ENCODE peak calls at places on chromosomes 12 and 14, in eight cellular contexts. F is HFFc6, C is IMR-90, W is left ventricle myocardium inferior, G is RWPE1, B is GM06990, Y is cardiac fibroblast, N is activated B cell treated with CpG ODN at 0.5 μM for 24 hours. H is an unnamed sample.

GRCh38 chr12:13223941-13224340 is 27.4 kb downstream of the EMP1 start:
- DNase-seq in F (no peak), C (peak; percentile 52), W (no peak), G (no peak), B (no peak), Y (peak; percentile 60), N (no peak), H (no peak)

GRCh38 chr14:33986804-33987203 is 35.9 kb upstream of the EGLN3 start:
- DNase-seq in F (peak; percentile 68), C (peak; percentile 84), W (no peak), G (peak; percentile 73), B (no peak), Y (peak; percentile 64), N (no peak), H (peak; percentile 91)

GRCh38 chr14:104101651-104102281 is 16.3 kb downstream of the ASPG start:
- DNase-seq in F (no peak), C (no peak), W (peak; percentile 4), G (no peak), B (no peak), Y (no peak), N (no peak), H (no peak)

GRCh38 chr14:103194256-103195045 is 71.2 kb downstream of the TNFAIP2 start:
- DNase-seq in F (peak; percentile 32), C (peak; percentile 66), W (no peak), G (peak; percentile 26), B (no peak), Y (peak; percentile 79), N (no peak), H (peak; percentile 75)

GRCh38 chr12:22254450-22254849 is 80.1 kb downstream of the ST8SIA1 start:
- DNase-seq in F (no peak), C (no peak), W (no peak), G (no peak), B (no peak), Y (no peak), N (no peak), H (no peak)

GRCh38 chr12:16955083-16955657 is 349.2 kb upstream of the LMO3 start:
- DNase-seq in F (peak; percentile 13), C (no peak), W (no peak), G (peak; percentile 70), B (no peak), Y (no peak), N (no peak), H (peak; percentile 55)

GRCh38 chr14:89628521-89628920 is 211.5 kb upstream of the FOXN3 start:
- DNase-seq in F (no peak), C (no peak), W (no peak), G (no peak), B (no peak), Y (no peak), N (no peak), H (no peak)

GRCh38 chr12:108241961-108242360 is 97.2 kb downstream of the CMKLR1 start:
- DNase-seq in F (no peak), C (no peak), W (no peak), G (no peak), B (no peak), Y (no peak), N (no peak), H (no peak)

GRCh38 chr14:103362780-103363179 is 22.4 kb upstream of the MARK3 start:
- DNase-seq in F (no peak), C (no peak), W (no peak), G (no peak), B (no peak), Y (no peak), N (no peak), H (peak; percentile 47)

GRCh38 chr14:24329736-24330135 is 5.1 kb downstream of the ADCY4 start:
- DNase-seq in F (no peak), C (no peak), W (no peak), G (no peak), B (no peak), Y (no peak), N (no peak), H (no peak)

GRCh38 chr12:58681730-58682129 is 238.6 kb downstream of the LRIG3 start:
- DNase-seq in F (no peak), C (no peak), W (no peak), G (no peak), B (no peak), Y (no peak), N (no peak), H (no peak)

GRCh38 chr12:106030210-106031175 is 108.3 kb downstream of the NUAK1 start:
- DNase-seq in F (peak; percentile 90), C (peak; percentile 96), W (no peak), G (peak; percentile 62), B (no peak), Y (peak; percentile 92), N (no peak), H (peak; percentile 35)

DNA sequence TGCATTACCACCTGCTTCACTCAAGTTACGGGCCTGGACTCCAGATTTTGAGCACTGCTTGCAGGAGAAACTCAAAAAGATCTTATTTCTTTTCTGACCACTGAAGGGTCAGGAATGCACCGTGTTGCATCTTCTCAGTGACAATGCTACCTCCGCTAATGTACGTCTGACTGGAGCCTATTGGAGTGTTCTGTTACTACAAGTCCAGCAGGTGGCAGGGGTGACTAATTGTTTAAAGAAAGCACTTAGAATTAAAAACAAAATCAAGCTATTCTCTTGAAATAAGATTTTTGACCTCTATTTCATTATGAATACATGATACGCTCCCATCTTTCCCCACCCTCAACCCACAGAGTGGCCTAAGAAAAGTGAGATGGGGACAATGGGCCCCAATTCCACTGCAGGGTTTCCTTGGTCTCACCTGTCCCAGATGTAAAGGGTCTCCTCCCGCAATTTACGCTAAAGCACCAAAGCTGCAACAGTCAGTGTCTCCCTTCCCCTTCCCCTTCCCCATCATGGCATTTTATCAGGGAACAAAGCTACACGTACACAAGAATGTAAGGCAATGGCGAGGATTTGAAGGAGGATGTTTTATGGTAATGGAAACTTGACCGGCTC is 2.2 kb downstream of the TBPL2 start:
- DNase-seq in F (peak; percentile 53), C (peak; percentile 73), W (no peak), G (peak; percentile 64), B (no peak), Y (peak; percentile 82), N (no peak), H (peak; percentile 68)
- TF ChIP-seq CTCF in F (peak; percentile 79), C (peak; percentile 64), W (peak; percentile 68), G (peak; percentile 69), B (peak; percentile 32), Y (peak; percentile 55), N (no peak), H (peak; percentile 63)

GRCh38 chr14:85583311-85583710 is 53.4 kb downstream of the FLRT2 start:
- DNase-seq in F (no peak), C (no peak), W (no peak), G (no peak), B (no peak), Y (no peak), N (no peak), H (no peak)
- TF ChIP-seq CTCF in F (no peak), C (no peak), W (no peak), G (no peak), B (no peak), Y (no peak), N (no peak), H (no peak)

DNA sequence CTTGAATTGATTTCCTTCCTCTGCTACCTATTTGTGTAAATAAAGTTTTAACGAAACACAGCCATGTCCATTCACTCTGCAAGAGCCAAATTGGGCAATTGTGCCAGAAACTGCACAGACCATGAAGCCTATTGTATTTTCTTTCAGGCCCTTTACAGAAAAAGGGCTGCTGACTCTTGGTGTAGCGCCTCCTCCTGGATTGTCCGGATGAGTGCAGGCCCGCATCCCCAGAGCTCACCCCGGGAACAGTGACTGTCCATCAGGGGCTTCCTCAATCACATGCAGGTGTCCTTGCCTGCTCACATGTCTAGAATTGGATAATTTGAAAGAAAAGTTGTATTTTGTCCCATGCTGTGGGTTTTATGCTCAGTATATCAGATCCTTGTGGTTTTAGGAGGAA is 1282.2 kb downstream of the AACS start:
- DNase-seq in F (no peak), C (no peak), W (no peak), G (no peak), B (no peak), Y (no peak), N (no peak), H (no peak)
- TF ChIP-seq CTCF in F (peak; percentile 28), C (no peak), W (no peak), G (no peak), B (no peak), Y (peak; percentile 5), N (no peak), H (peak; percentile 17)

DNA sequence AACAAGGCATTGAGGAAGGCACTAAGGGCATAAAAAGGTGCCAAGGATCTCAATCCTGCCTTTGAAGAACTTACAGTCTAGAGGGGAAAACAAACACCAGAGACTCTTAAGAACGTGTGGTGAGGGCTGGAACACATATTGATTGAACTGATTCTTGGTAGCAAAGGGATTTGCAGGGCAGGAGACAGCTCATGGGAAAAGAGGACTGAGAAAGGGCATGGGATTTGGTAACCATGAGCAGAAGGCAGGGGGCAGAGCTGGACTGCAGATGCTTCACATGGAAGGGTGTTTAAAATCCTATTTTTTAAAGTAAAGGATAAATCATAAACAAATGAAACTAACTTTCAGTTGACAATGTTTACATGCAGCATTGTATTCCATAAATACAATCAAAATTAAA is 203.1 kb downstream of the ITPR2 start:
- DNase-seq in F (no peak), C (peak; percentile 70), W (no peak), G (no peak), B (no peak), Y (peak; percentile 52), N (no peak), H (no peak)
- TF ChIP-seq CTCF in F (peak; percentile 76), C (peak; percentile 75), W (peak; percentile 25), G (no peak), B (no peak), Y (peak; percentile 66), N (no peak), H (no peak)

GRCh38 chr12:118035194-118036041 is 18.9 kb downstream of the RFC5 start:
- DNase-seq in F (no peak), C (peak; percentile 22), W (no peak), G (no peak), B (peak; percentile 81), Y (peak; percentile 18), N (no peak), H (no peak)

GRCh38 chr12:118033902-118034301 is 17.4 kb downstream of the RFC5 start:
- DNase-seq in F (no peak), C (peak; percentile 33), W (no peak), G (no peak), B (no peak), Y (no peak), N (no peak), H (no peak)

GRCh38 chr12:118036672-118037411 is 20.3 kb downstream of the RFC5 start:
- DNase-seq in F (no peak), C (no peak), W (no peak), G (no peak), B (no peak), Y (no peak), N (no peak), H (no peak)

GRCh38 chr12:118033331-118033730 is 16.8 kb downstream of the RFC5 start:
- DNase-seq in F (no peak), C (no peak), W (no peak), G (no peak), B (no peak), Y (no peak), N (no peak), H (no peak)

GRCh38 chr12:118034429-118035193 is 18.1 kb downstream of the RFC5 start:
- DNase-seq in F (peak; percentile 67), C (peak; percentile 60), W (no peak), G (peak; percentile 37), B (no peak), Y (peak; percentile 58), N (no peak), H (peak; percentile 64)
- TF ChIP-seq CTCF in F (peak; percentile 74), C (peak; percentile 54), W (peak; percentile 47), G (peak; percentile 21), B (no peak), Y (peak; percentile 34), N (no peak), H (peak; percentile 49)

H was measured in MCF 10A.